ENCODE peak calls at places on chromosomes 1 and 21, in four cellular contexts. O is ovary, A is sigmoid colon, F is stomach. H is an unnamed sample.

GRCh38 chr1:53270107-53270506 is 31.8 kb upstream of the MAGOH start:
- DNase-seq in A (no peak), O (no peak), F (no peak), H (no peak)

GRCh38 chr21:26761174-26761915 is 83.9 kb downstream of the ADAMTS1 start:
- DNase-seq in A (no peak), F (no peak), O (no peak), H (no peak)

GRCh38 chr1:24771574-24771973 is 26.3 kb downstream of the CLIC4 start:
- DNase-seq in O (no peak), F (no peak), A (no peak), H (no peak)

GRCh38 chr1:162632743-162633326 is 571 bp downstream of the DDR2 start:
- DNase-seq in F (no peak), O (peak; percentile 47), A (peak; percentile 77), H (no peak)

GRCh38 chr1:63774617-63775417 is 1.0 kb downstream of the ROR1 start:
- DNase-seq in A (peak; percentile 83), F (peak; percentile 46), O (peak; percentile 51), H (peak; percentile 84)

GRCh38 chr1:26459148-26459547 is 13.1 kb upstream of the HMGN2 start:
- DNase-seq in A (no peak), O (no peak), F (no peak), H (no peak)

GRCh38 chr1:204560590-204560989 is 44.4 kb downstream of the MDM4 start:
- DNase-seq in A (no peak), F (no peak), O (no peak), H (no peak)

GRCh38 chr1:42239041-42239440 is 74.5 kb upstream of the GUCA2A start:
- DNase-seq in O (no peak), A (no peak), F (no peak), H (no peak)

GRCh38 chr1:195908121-195908520 is 700.1 kb downstream of the KCNT2 start:
- DNase-seq in O (no peak), A (no peak), F (no peak), H (no peak)

GRCh38 chr1:94920061-94920460 is 6.8 kb downstream of the CNN3 start:
- DNase-seq in O (no peak), F (no peak), A (no peak), H (no peak)

GRCh38 chr1:156489166-156489934 is 11.2 kb downstream of the MEF2D start:
- DNase-seq in A (peak; percentile 89), O (peak; percentile 59), F (no peak), H (no peak)

GRCh38 chr1:187032982-187033705 is 204.4 kb downstream of the PLA2G4A start:
- DNase-seq in A (no peak), O (no peak), F (no peak), H (no peak)

GRCh38 chr1:913491-914252 is 10.1 kb upstream of the SAMD11 start:
- DNase-seq in O (no peak), F (peak; percentile 70), A (peak; percentile 61), H (peak; percentile 50)

GRCh38 chr21:27047331-27048314 is 80.7 kb upstream of the ADAMTS5 start:
- DNase-seq in A (no peak), F (no peak), O (no peak), H (no peak)

GRCh38 chr1:32494196-32494595 is 29.3 kb downstream of the ZBTB8B start:
- DNase-seq in O (no peak), A (no peak), F (no peak), H (no peak)

GRCh38 chr1:151069103-151069486 is 1.5 kb upstream of the GABPB2 start:
- DNase-seq in F (no peak), O (no peak), A (no peak), H (no peak)

GRCh38 chr1:223837206-223837605 is 8.5 kb downstream of the TP53BP2 start:
- DNase-seq in A (no peak), O (no peak), F (no peak), H (no peak)

GRCh38 chr1:94973271-94973922 is 46.5 kb upstream of the CNN3 start:
- DNase-seq in F (no peak), A (no peak), O (no peak), H (no peak)

GRCh38 chr1:92784051-92784638 is 763 bp downstream of the EVI5 start:
- DNase-seq in O (peak; percentile 33), A (peak; percentile 75), F (peak; percentile 31), H (no peak)

GRCh38 chr1:99644302-99645004 is 1.5 kb upstream of the PALMD start:
- DNase-seq in O (no peak), F (no peak), A (no peak), H (no peak)

GRCh38 chr21:17602874-17603273 is 9.8 kb downstream of the BTG3 start:
- DNase-seq in F (no peak), O (no peak), A (no peak), H (no peak)

GRCh38 chr1:96329121-96329520 is 392.5 kb upstream of the PTBP2 start:
- DNase-seq in A (no peak), O (no peak), F (no peak), H (no peak)

GRCh38 chr1:36699113-36699512 is 216.4 kb upstream of the CSF3R start:
- DNase-seq in O (no peak), A (no peak), F (no peak), H (no peak)

GRCh38 chr1:161910516-161911077 is 113.1 kb downstream of the OLFML2B start:
- DNase-seq in A (no peak), F (no peak), O (no peak), H (no peak)

GRCh38 chr1:154938604-154939399 is 2.3 kb upstream of the PMVK start:
- DNase-seq in O (no peak), A (no peak), F (no peak), H (no peak)

GRCh38 chr1:30904962-30905335 is 3.6 kb downstream of the SDC3 start:
- DNase-seq in F (no peak), A (peak; percentile 60), O (no peak), H (no peak)
- H3K36me3 ChIP-seq in F (no peaks in the 10 kb centered on the region), A (no peaks in the 10 kb centered on the region), O (no peaks in the 10 kb centered on the region), H (no peaks in the 10 kb centered on the region)

GRCh38 chr21:42156690-42157605 is 62.0 kb upstream of the ABCG1 start:
- DNase-seq in A (no peak), O (peak; percentile 44), F (no peak), H (peak; percentile 85)

GRCh38 chr21:42153046-42153685 is 65.8 kb upstream of the ABCG1 start:
- DNase-seq in F (no peak), O (no peak), A (no peak), H (peak; percentile 60)

GRCh38 chr21:42155045-42155855 is 63.7 kb upstream of the ABCG1 start:
- DNase-seq in O (no peak), A (no peak), F (no peak), H (peak; percentile 57)

GRCh38 chr21:42153746-42154145 is 65.2 kb upstream of the ABCG1 start:
- DNase-seq in O (no peak), A (no peak), F (no peak), H (peak; percentile 54)

DNA sequence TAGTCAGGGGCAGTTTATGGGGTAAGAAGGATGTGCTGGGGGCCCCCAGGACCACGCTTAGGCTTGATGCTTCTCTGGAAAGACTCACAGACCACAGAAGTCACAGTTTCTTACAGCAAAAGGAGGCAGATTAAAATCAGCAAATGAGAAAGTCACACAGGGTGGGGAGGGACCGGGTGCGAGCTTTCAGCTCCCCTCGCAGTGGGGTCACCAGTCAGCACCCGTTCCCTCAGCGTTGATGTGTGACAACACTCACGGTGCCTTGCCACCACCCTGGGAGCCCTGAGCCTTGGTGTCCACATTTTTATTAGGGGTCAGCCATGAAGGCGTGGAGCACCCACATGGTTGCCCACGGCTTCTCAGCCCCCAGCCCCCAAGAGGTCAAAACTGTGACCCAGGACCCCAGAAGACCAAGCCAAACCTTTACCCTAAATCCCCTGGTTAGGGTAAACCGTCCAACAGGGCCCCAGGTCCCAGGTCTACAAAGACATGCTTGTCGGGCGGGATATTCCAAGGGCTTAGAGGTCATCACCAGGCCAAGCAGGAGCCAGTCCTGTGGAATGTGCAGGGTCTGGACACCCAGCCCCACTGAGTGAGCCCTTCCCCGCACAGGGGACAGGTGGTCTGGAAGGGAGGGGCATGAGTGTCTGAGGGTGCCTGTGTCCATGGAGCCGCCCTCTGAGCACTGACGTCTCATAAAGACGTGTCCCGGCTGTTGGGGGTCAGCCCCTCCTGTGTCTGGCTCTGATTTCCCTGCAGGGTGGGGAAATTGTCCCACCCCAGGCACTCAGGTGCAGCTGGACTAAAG is 64.5 kb upstream of the ABCG1 start:
- DNase-seq in O (no peak), A (no peak), F (no peak), H (peak; percentile 34)
- TF ChIP-seq EP300 in O (no peak), A (no peak), F (no peak), H (no peak)

GRCh38 chr1:12613180-12613579 is 4.8 kb downstream of the DHRS3 start:
- DNase-seq in A (no peak), O (no peak), F (no peak), H (no peak)

GRCh38 chr1:12615166-12615915 is 2.7 kb downstream of the DHRS3 start:
- DNase-seq in O (no peak), F (no peak), A (peak; percentile 68), H (no peak)

GRCh38 chr1:12615916-12616708 is 1.9 kb downstream of the DHRS3 start:
- DNase-seq in F (peak; percentile 85), A (peak; percentile 88), O (no peak), H (no peak)

GRCh38 chr1:12616709-12617373 is 1.2 kb downstream of the DHRS3 start:
- DNase-seq in A (peak; percentile 81), F (no peak), O (no peak), H (no peak)

DNA sequence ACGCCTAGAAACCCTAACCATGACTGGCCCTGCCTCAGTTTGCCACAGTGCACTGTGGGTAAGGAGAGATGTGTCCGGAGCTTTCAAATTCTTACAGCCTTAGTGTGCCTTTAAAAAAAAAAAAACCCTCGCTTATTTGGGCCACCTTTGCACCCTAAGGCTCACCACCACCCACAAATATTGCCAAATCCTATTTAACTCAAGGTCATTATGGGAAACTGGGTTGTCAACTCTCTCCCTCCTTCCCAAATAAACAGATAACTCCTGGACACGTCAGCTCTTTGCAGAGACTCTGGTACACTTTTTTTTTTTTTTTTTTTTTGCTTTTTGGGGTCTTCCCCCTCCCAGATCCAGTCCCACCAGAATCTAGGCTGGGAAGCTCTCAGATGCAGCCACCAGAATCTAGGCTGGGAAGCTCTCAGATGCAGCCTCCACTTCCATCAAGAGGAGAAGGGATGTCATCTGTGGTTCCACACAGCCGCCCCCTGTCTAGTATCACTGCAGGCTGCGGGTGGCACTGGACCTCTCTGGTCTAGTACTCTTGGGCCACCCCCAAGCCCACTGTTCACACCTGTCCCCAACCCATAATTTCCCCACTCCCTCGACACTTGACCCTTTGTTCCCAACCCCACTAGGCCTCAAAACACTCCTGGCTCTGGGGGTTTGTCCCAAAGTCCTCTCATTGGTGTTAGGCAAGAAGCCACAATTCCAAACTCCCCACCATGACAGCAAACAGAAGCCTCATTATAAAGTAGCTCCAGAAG is 3.4 kb downstream of the DHRS3 start:
- DNase-seq in F (no peak), A (no peak), O (no peak), H (no peak)
- H3K36me3 ChIP-seq in F (peaks cover 32% of the 10 kb centered on the region), A (peaks cover 16% of the 10 kb centered on the region), O (no peaks in the 10 kb centered on the region), H (peaks cover 19% of the 10 kb centered on the region)

GRCh38 chr1:193633991-193634390 is 447.6 kb upstream of the B3GALT2 start:
- DNase-seq in O (no peak), F (no peak), A (no peak), H (no peak)
- TF ChIP-seq EP300 in O (no peak), F (no peak), A (no peak), H (no peak)